ENCODE peak calls at places on chromosomes 12 and 14, in eight cellular contexts. F, A, D, O, Q, B, C and U are unnamed samples. For H3K4me1, the result is how much of the 10 kb centered on the place peaks cover.

GRCh38 chr12:99212275-99212674 is 435.3 kb upstream of the GARIN6 start:
- DNase-seq in F (no peak), A (no peak), D (no peak), O (no peak), Q (no peak), B (no peak), C (no peak), U (no peak)

GRCh38 chr14:100773331-100774163 is 46.9 kb downstream of the DLK1 start:
- DNase-seq in F (no peak), A (no peak), D (no peak), O (no peak), Q (no peak), B (no peak), C (no peak), U (peak)

GRCh38 chr14:22781606-22782000 is 15.1 kb downstream of the OXA1L start:
- DNase-seq in F (no peak), A (no peak), D (no peak), O (no peak), Q (no peak), B (no peak), C (no peak), U (no peak)

GRCh38 chr12:118190266-118190665 is 54.3 kb downstream of the PEBP1 start:
- DNase-seq in F (no peak), A (peak), D (no peak), O (peak), Q (no peak), B (no peak), C (no peak), U (no peak)

GRCh38 chr14:95361373-95362179 is 41.9 kb upstream of the CLMN start:
- DNase-seq in F (no peak), A (peak), D (no peak), O (peak), Q (peak), B (no peak), C (peak), U (no peak)

GRCh38 chr12:103050273-103050672 is 92.8 kb downstream of the ASCL1 start:
- DNase-seq in F (no peak), A (no peak), D (no peak), O (no peak), Q (no peak), B (no peak), C (no peak), U (no peak)

GRCh38 chr12:12628013-12628412 is 16.3 kb downstream of the CREBL2 start:
- DNase-seq in F (no peak), A (no peak), D (no peak), O (no peak), Q (no peak), B (no peak), C (no peak), U (no peak)

GRCh38 chr12:94725375-94726168 is 75.2 kb upstream of the TMCC3 start:
- DNase-seq in F (no peak), A (peak), D (no peak), O (no peak), Q (peak), B (no peak), C (no peak), U (no peak)

GRCh38 chr14:105908481-105908911 is 382.1 kb downstream of the TMEM121 start:
- DNase-seq in F (no peak), A (no peak), D (no peak), O (no peak), Q (no peak), B (no peak), C (no peak), U (no peak)

GRCh38 chr12:12507121-12507520 is 55.5 kb downstream of the DUSP16 start:
- DNase-seq in F (no peak), A (no peak), D (no peak), O (no peak), Q (no peak), B (no peak), C (no peak), U (no peak)

GRCh38 chr14:36847366-36847765 is 185.7 kb downstream of the PAX9 start:
- DNase-seq in F (no peak), A (no peak), D (no peak), O (no peak), Q (no peak), B (no peak), C (no peak), U (no peak)

GRCh38 chr12:24496755-24497154 is 452.1 kb downstream of the BCAT1 start:
- DNase-seq in F (no peak), A (no peak), D (no peak), O (no peak), Q (no peak), B (no peak), C (no peak), U (no peak)

GRCh38 chr12:55745361-55746146 is 2.6 kb downstream of the GDF11 start:
- DNase-seq in F (no peak), A (no peak), D (no peak), O (no peak), Q (no peak), B (peak), C (no peak), U (no peak)

GRCh38 chr14:74563233-74563585 is 48.8 kb downstream of the LTBP2 start:
- DNase-seq in F (no peak), A (peak), D (no peak), O (no peak), Q (no peak), B (no peak), C (no peak), U (no peak)

GRCh38 chr12:21678959-21679358 is 21.3 kb upstream of the LDHB start:
- DNase-seq in F (no peak), A (peak), D (no peak), O (no peak), Q (no peak), B (no peak), C (no peak), U (no peak)

GRCh38 chr12:102891756-102892155 is 25.3 kb downstream of the PAH start:
- DNase-seq in F (no peak), A (no peak), D (no peak), O (no peak), Q (no peak), B (no peak), C (no peak), U (no peak)

GRCh38 chr14:81990312-81990761 is 456.7 kb upstream of the SEL1L start:
- DNase-seq in F (no peak), A (peak), D (no peak), O (peak), Q (peak), B (no peak), C (no peak), U (no peak)

GRCh38 chr14:99756796-99757195 is 36.4 kb upstream of the EML1 start:
- DNase-seq in F (no peak), A (peak), D (no peak), O (no peak), Q (no peak), B (no peak), C (no peak), U (no peak)

GRCh38 chr14:69666112-69666511 is 54.7 kb downstream of the SUSD6 start:
- DNase-seq in F (no peak), A (peak), D (no peak), O (no peak), Q (no peak), B (no peak), C (no peak), U (no peak)

GRCh38 chr12:70598467-70599194 is 38.6 kb downstream of the PTPRB start:
- DNase-seq in F (no peak), A (peak), D (no peak), O (peak), Q (no peak), B (no peak), C (no peak), U (no peak)

GRCh38 chr12:100215209-100215608 is 14.6 kb downstream of the ACTR6 start:
- DNase-seq in F (no peak), A (no peak), D (no peak), O (no peak), Q (no peak), B (no peak), C (no peak), U (no peak)

GRCh38 chr12:112381421-112381897 is 772 bp downstream of the HECTD4 start:
- DNase-seq in F (no peak), A (peak), D (no peak), O (no peak), Q (no peak), B (no peak), C (peak), U (peak)

GRCh38 chr14:101808020-101808641 is 46.6 kb downstream of the PPP2R5C start:
- DNase-seq in F (no peak), A (no peak), D (no peak), O (peak), Q (peak), B (no peak), C (no peak), U (no peak)

GRCh38 chr12:8914716-8915526 is 612 bp downstream of the PHC1 start:
- DNase-seq in F (peak), A (peak), D (no peak), O (peak), Q (peak), B (peak), C (peak), U (peak)

GRCh38 chr12:84912191-84913142 is at the start of gene SLC6A15:
- DNase-seq in F (no peak), A (peak), D (peak), O (peak), Q (peak), B (peak), C (peak), U (peak)

GRCh38 chr12:101172316-101172715 is 37.7 kb downstream of the SLC5A8 start:
- DNase-seq in F (no peak), A (no peak), D (no peak), O (peak), Q (no peak), B (no peak), C (no peak), U (no peak)

GRCh38 chr14:99753225-99754140 is 39.7 kb upstream of the EML1 start:
- DNase-seq in F (no peak), A (peak), D (no peak), O (no peak), Q (no peak), B (no peak), C (no peak), U (no peak)

GRCh38 chr14:90805662-90806548 is 10.3 kb downstream of the TTC7B start:
- DNase-seq in F (no peak), A (no peak), D (no peak), O (peak), Q (no peak), B (no peak), C (peak), U (no peak)

DNA sequence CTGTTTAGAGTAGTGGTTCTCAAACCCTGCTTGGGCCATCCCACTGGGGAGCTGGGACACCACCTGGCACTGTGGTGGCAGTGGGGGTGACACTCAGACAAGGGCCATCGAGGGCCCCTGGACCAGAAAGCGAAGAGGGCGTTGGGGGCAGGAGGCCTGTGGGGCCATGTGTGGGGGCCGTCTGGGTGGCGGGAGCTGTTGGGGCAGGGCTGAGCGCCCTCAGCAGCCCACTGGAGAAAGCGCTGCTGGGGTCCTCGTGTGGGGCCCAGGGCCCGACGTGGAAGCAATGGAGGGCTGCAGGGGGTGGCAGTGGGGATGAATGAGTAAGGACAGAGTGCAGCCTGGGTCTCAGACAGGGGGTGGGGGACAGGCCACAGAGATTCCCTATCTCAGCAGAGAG is 5.9 kb upstream of the ADSS1 start:
- DNase-seq in F (no peak), A (no peak), D (no peak), O (no peak), Q (no peak), B (no peak), C (no peak), U (no peak)
- H3K27ac ChIP-seq in F (peak), A (no peak), D (no peak), O (no peak), Q (no peak), B (no peak), C (no peak), U (no peak)

GRCh38 chr14:96905065-96905464 is 107.9 kb downstream of the VRK1 start:
- DNase-seq in F (no peak), A (no peak), D (no peak), O (no peak), Q (no peak), B (no peak), C (no peak), U (no peak)

GRCh38 chr14:96902004-96902403 is 104.8 kb downstream of the VRK1 start:
- DNase-seq in F (no peak), A (no peak), D (no peak), O (no peak), Q (no peak), B (no peak), C (no peak), U (no peak)

GRCh38 chr14:96905825-96906224 is 108.6 kb downstream of the VRK1 start:
- DNase-seq in F (no peak), A (no peak), D (no peak), O (no peak), Q (no peak), B (no peak), C (no peak), U (no peak)

GRCh38 chr14:96904201-96904600 is 107.0 kb downstream of the VRK1 start:
- DNase-seq in F (no peak), A (no peak), D (no peak), O (no peak), Q (no peak), B (no peak), C (no peak), U (no peak)

GRCh38 chr14:96903444-96904023 is 106.4 kb downstream of the VRK1 start:
- DNase-seq in F (no peak), A (no peak), D (no peak), O (no peak), Q (no peak), B (no peak), C (no peak), U (no peak)
- H3K4me1 ChIP-seq in F (under half), A (under half), D (under half), O (under half), Q (under half), B (under half), C (under half), U (under half)

DNA sequence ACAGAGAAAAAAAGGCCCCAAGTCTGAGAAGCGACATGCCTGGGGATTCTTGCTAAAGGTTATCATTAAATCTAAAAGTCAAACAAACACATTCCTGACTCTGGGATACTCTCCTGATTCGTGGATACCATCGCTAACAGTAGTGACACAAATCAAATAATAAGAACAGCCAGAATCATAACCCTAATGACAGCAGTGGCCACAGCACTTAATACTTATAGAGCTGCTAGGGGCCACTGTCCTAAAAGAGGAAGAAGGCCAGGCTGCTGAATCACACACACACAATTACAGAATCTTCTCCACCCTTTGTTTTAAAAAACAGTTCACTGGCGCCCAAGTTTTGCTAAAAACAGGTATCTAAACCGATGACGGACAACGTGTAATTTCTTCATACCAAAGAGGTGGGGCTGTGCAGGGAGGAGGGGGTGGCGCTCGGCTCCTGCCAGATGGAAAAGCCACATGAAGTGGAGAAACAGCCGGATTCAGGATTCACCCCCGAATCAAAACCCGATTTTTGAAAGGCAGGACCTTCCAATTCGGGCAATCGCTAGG is 1.1 kb downstream of the CLIP1 start:
- DNase-seq in F (peak), A (no peak), D (no peak), O (peak), Q (peak), B (peak), C (peak), U (no peak)
- TF ChIP-seq POLR2A in F (no peak), A (no peak), D (no peak), O (no peak), Q (no peak), B (no peak), C (peak), U (no peak)

GRCh38 chr14:39233680-39234326 is at the start of gene MIA2:
- DNase-seq in F (no peak), A (no peak), D (no peak), O (no peak), Q (peak), B (no peak), C (no peak), U (no peak)
- H3K27ac ChIP-seq in F (no peak), A (no peak), D (no peak), O (no peak), Q (peak), B (no peak), C (no peak), U (no peak)

GRCh38 chr12:47705571-47706425 is at the start of gene RPAP3:
- DNase-seq in F (peak), A (peak), D (peak), O (peak), Q (peak), B (peak), C (peak), U (peak)
- H3K4me1 ChIP-seq in F (under half), A (under half), D (under half), O (under half), Q (under half), B (under half), C (under half), U (under half)

DNA sequence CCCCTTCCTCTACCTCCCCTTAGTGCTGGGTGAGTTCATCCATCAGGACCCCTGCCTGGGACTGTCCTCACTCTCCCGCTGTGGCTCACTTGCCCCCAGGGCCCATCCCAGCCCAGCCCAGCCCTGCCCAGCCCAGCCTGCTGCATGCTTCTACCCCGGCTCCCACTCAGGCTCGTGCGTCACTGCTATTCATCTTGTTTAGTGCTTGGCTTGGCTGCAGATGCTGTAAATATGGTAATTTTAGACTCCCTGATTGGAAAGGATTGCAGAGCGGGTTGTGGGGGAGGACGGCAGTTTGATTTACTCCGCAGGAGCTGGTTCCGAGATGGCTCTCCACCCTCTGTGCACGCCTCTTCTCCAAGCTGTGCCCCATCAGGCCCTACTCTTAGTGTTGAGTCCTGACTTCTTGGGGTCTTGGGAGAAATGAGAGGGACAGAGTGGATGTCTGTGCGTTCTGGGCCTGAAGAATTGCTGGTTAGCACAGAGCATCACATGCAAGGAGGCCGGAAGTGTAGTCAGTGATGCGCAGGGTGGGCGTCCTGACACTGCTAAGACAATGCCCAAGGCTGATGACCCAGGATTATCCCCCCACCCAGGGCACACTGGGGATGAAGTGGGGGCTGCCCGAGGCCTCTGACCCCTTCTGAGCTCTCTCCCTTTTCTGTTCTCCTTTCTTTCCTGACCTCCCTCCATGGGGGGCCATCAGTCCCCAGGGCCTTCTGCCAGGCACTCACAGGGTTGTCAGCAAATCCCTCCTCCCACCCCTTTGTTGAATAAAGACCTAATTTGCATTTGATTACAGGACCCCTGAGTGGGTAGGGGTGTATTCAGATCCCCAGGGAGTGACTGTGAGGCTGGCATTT is 244.4 kb downstream of the ZFP36L1 start:
- DNase-seq in F (peak), A (no peak), D (no peak), O (peak), Q (peak), B (peak), C (peak), U (peak)
- TF ChIP-seq POLR2A in F (peak), A (no peak), D (no peak), O (no peak), Q (no peak), B (peak), C (peak), U (no peak)

GRCh38 chr12:75389061-75389460 is 1.8 kb upstream of the GLIPR1L2 start:
- DNase-seq in F (no peak), A (peak), D (no peak), O (no peak), Q (no peak), B (no peak), C (no peak), U (no peak)

GRCh38 chr12:75390156-75390898 is 562 bp upstream of the GLIPR1L2 start:
- DNase-seq in F (no peak), A (no peak), D (no peak), O (no peak), Q (no peak), B (no peak), C (no peak), U (no peak)

GRCh38 chr12:75390899-75391538 is at the start of gene GLIPR1L2:
- DNase-seq in F (peak), A (peak), D (peak), O (peak), Q (peak), B (peak), C (peak), U (peak)

DNA sequence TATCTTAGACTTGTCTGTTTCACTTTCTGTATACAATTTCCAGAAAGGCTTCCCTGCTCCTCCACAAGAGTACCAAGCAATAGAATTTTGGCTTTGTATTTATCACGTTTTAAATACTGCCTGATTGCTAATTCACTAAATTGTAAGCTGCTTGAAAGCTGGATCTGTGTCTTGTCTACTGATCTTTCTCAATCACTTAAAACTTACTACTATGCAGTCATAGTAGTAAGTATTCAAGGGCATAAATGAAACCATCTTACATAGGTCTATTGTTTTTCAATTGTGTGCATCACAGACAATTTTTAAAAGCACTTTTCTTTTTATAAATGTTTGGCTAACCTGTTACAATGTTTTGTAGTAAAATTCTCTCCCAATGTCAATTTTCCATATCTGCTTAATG is 1.2 kb upstream of the GLIPR1L2 start:
- DNase-seq in F (no peak), A (peak), D (no peak), O (no peak), Q (no peak), B (no peak), C (no peak), U (no peak)
- H3K27ac ChIP-seq in F (peak), A (peak), D (peak), O (peak), Q (peak), B (peak), C (peak), U (peak)

DNA sequence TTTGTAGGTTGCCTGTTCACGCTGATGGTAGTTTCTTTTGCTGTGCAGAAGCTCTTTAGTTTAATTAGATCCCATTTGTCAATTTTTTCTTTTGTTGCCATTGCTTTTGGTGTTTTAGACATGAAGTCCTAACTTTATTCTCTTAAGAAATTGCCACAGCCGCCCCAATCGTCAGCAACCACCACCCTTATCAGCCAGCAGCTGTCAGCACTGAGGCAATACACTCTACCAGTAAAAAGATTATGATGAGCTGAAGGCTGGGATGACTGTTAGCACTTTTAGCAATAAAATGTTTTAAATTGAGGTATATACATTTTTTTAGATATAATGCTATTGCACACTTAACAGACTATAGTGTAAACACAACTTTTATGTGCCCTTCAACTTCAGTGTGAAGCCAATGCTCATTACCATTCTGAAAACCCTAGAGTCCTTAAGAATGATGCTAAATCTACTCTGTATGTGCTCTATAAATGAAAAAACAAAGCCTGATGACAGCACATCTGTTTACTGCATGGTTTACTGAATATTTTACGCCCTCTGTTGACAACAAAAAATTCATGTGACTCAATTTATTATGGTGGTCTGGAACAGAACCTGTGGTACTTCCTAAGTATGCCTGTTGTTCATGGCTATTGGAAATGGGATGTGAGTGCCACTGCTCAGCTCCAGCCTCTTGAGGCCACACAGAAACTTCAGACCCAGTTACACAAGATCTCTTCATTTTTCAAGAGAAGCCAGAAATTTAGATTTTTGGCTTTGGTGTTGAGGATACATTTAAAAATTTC is 197.4 kb downstream of the DUSP6 start:
- DNase-seq in F (no peak), A (no peak), D (no peak), O (no peak), Q (no peak), B (no peak), C (no peak), U (no peak)
- H3K4me1 ChIP-seq in F (under half), A (under half), D (under half), O (under half), Q (under half), B (under half), C (under half), U (under half)